ENCODE peak calls at places on chromosome 18, in five cellular contexts. C is HCT116, Q is heart right ventricle, G is fibroblast of lung, S is ovary. B is an unnamed sample.

GRCh38 chr18:36485772-36486171 is 188.3 kb downstream of the FHOD3 start:
- DNase-seq in C (no peak), Q (no peak), G (no peak), S (no peak), B (no peak)

GRCh38 chr18:59057969-59058368 is 81.7 kb upstream of the SEC11C start:
- DNase-seq in C (no peak), Q (no peak), G (peak), S (no peak), B (no peak)

GRCh38 chr18:10015288-10015701 is 101.5 kb downstream of the VAPA start:
- DNase-seq in C (no peak), Q (no peak), G (peak), S (no peak), B (no peak)

GRCh38 chr18:33584845-33585775 is 7.1 kb downstream of the ASXL3 start:
- DNase-seq in C (no peak), Q (peak), G (no peak), S (no peak), B (no peak)

GRCh38 chr18:8427339-8427738 is 181.9 kb upstream of the RAB12 start:
- DNase-seq in C (no peak), Q (no peak), G (no peak), S (no peak), B (no peak)

GRCh38 chr18:7567487-7568425 is 640 bp downstream of the PTPRM start:
- DNase-seq in C (no peak), Q (peak), G (peak), S (peak), B (peak)

GRCh38 chr18:3910507-3910906 is 460.5 kb downstream of the TGIF1 start:
- DNase-seq in C (no peak), Q (peak), G (peak), S (no peak), B (no peak)

GRCh38 chr18:23887493-23887892 is 127.1 kb upstream of the TTC39C start:
- DNase-seq in C (no peak), Q (no peak), G (peak), S (peak), B (no peak)

GRCh38 chr18:63617049-63617995 is 26.7 kb downstream of the SERPINB4 start:
- DNase-seq in C (no peak), Q (no peak), G (no peak), S (no peak), B (no peak)

GRCh38 chr18:44458777-44459176 is 221.9 kb upstream of the SETBP1 start:
- DNase-seq in C (no peak), Q (no peak), G (peak), S (no peak), B (no peak)

GRCh38 chr18:64097497-64097896 is 51.4 kb downstream of the LINC00305 start:
- DNase-seq in C (no peak), Q (no peak), G (no peak), S (no peak), B (no peak)

GRCh38 chr18:5982332-5982731 is 87.0 kb upstream of the TMEM200C start:
- DNase-seq in C (no peak), Q (no peak), G (no peak), S (no peak), B (no peak)

GRCh38 chr18:27428120-27428519 is 243.0 kb upstream of the CHST9 start:
- DNase-seq in C (no peak), Q (no peak), G (no peak), S (no peak), B (no peak)

GRCh38 chr18:61764381-61764780 is 128.4 kb downstream of the RNF152 start:
- DNase-seq in C (no peak), Q (no peak), G (peak), S (no peak), B (no peak)

GRCh38 chr18:48841381-48842258 is 109.1 kb downstream of the SMAD7 start:
- DNase-seq in C (no peak), Q (peak), G (no peak), S (peak), B (no peak)

GRCh38 chr18:48826806-48827205 is 124.0 kb downstream of the SMAD7 start:
- DNase-seq in C (no peak), Q (no peak), G (no peak), S (peak), B (no peak)

GRCh38 chr18:79246309-79247108 is 149.2 kb upstream of the NFATC1 start:
- DNase-seq in C (peak), Q (peak), G (peak), S (peak), B (peak)

DNA sequence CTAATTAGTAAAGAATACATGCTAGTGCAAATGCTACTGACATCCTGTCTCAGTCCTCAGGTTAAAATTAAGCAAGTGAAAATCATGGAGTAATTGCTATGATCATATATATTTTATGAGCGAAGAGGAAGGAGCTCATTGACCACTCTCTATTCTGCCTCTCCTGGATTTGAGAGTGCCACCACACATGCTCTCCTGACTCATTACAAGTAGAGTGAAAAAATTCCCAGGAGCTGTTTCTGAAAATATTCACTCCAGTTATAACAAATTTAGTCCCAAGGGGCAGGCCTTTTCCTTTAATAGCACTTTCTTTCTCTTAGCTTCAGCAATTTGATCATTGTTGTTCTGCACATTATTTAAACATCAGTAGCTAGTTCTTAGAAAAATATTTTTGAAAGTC is 155.1 kb upstream of the MAPRE2 start:
- DNase-seq in C (no peak), Q (no peak), G (no peak), S (no peak), B (no peak)
- H3K27ac ChIP-seq in C (no peak), Q (no peak), G (no peak), S (no peak), B (no peak)

GRCh38 chr18:22001912-22002487 is 167.4 kb upstream of the GATA6 start:
- DNase-seq in C (no peak), Q (no peak), G (no peak), S (no peak), B (no peak)

GRCh38 chr18:21996261-21996892 is 173.0 kb upstream of the GATA6 start:
- DNase-seq in C (no peak), Q (no peak), G (peak), S (no peak), B (no peak)

GRCh38 chr18:21998531-21998930 is 170.9 kb upstream of the GATA6 start:
- DNase-seq in C (no peak), Q (peak), G (no peak), S (no peak), B (no peak)

GRCh38 chr18:21991897-21992296 is 177.5 kb upstream of the GATA6 start:
- DNase-seq in C (no peak), Q (no peak), G (no peak), S (no peak), B (no peak)

DNA sequence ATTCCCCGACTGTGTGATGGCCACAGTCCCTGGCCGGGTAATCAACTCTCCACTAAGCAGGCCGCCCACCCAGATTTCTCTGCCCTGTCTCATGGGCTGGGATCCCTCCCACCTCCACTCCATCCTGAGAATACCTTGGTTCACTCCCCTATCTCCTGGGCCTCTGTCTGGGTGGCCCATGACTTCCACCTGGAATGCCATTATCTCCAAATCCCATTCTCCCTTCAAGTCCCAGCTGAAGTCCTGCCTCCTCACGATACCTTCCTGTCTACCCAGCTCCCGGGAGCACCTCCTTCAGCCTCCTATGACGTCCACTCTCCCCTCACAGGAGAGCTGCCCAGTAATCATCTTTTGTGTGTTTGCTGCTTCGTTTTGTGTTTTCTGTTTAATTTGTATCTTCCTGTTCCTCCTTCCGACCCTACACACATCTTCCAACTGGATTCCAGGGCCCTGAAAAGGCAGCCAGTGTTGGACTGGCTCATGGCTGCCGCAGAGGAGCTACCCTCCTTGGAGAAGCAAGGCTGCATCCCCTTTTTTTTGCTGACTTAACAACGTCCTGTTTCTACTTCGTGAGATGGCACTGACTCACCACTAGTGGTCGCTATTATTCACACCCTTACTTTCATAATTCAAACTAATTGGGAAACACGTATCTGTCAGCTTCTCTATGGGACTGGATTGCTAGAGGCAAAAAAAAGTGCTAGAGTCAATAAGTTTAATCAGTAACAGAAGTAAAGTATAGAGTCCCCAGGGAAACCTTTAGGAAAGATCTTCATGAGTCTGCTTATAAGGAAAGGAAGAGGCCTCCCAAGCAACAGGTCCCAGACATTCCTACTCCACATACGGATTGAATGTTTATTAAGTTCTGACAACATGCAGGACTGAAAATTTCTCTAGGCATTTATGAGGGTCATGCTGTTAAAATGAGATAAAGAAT is 171.9 kb upstream of the GATA6 start:
- DNase-seq in C (peak), Q (peak), G (peak), S (no peak), B (no peak)
- H3K27ac ChIP-seq in C (no peak), Q (peak), G (no peak), S (no peak), B (no peak)

DNA sequence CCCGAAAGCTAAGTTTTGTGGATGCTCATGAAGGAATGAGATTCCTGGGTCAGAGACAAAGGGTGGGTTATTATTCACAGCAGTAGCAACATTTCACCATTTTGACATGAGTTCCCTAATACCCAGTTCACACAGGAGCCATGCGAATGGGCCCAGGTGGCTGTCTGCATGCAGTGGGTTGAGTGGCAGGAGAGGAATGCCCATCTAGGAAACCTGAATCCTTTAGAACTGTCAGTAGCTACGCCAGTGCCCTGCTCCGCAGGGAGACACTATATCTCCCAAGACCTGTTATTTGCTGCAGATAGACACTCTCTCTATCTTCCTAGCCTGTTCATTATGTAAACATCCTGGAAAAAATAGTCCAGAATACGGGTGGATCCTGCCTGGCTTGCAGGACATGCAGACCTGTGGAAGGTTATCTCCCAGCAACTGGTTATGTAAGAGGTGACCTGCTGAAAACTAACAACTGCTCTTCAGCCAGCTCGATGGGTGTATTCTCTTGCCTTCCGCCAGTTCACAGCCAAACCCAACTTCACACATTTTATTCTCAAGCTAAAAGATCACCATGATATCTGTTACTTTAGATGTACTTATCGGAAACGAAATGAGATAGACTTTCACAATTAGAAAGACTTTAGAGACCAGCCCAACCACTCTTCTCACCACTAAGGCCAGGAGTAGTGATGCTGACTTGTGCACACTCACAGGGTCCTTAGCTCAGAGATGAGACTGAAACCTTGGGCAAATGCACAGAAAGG is 59.1 kb downstream of the MBP start:
- DNase-seq in C (no peak), Q (no peak), G (no peak), S (no peak), B (no peak)
- H3K27ac ChIP-seq in C (no peak), Q (no peak), G (no peak), S (no peak), B (no peak)

DNA sequence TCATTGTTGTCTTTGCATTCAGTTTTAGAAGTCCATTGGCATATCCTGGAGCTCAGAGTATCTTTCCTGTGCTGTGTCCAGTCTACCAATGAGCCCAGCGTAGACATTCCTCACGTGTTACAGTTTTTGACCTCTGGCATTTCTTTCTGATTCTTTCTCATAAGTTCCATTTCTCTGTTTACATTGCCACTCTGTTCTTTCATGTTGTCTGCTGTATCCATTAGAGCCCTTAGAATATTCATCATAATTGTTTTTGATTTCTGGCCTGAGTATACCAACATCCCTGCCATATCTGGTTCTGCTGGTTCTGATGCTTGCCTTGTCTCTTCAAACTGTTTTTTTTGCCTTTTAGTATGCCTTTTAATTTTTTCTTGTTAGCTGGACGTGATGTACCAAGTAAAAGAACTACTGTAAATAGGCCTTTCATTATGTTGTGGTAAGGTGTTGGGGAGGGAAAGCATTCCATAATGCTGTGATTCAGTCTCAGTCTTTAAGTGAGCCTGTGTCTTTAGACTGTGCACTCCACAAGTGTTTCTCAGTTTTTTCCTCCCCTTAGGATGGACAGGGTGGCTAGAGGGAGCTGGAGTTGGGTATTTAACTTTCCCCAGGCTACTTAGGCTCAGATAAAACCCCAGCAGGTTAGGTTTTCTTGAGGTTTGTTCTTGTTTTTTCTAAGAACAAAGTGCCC is 35.6 kb downstream of the CEP192 start:
- DNase-seq in C (no peak), Q (no peak), G (peak), S (no peak), B (no peak)
- H3K27ac ChIP-seq in C (no peak), Q (no peak), G (no peak), S (no peak), B (no peak)

GRCh38 chr18:55319517-55319905 is 268.5 kb downstream of the TCF4 start:
- DNase-seq in C (no peak), Q (no peak), G (peak), S (no peak), B (no peak)

GRCh38 chr18:55318864-55319516 is 269.0 kb downstream of the TCF4 start:
- DNase-seq in C (no peak), Q (no peak), G (peak), S (no peak), B (no peak)

GRCh38 chr18:55321268-55322175 is 266.5 kb downstream of the TCF4 start:
- DNase-seq in C (no peak), Q (peak), G (peak), S (peak), B (peak)

GRCh38 chr18:55322176-55322735 is 265.7 kb downstream of the TCF4 start:
- DNase-seq in C (no peak), Q (peak), G (peak), S (peak), B (peak)

DNA sequence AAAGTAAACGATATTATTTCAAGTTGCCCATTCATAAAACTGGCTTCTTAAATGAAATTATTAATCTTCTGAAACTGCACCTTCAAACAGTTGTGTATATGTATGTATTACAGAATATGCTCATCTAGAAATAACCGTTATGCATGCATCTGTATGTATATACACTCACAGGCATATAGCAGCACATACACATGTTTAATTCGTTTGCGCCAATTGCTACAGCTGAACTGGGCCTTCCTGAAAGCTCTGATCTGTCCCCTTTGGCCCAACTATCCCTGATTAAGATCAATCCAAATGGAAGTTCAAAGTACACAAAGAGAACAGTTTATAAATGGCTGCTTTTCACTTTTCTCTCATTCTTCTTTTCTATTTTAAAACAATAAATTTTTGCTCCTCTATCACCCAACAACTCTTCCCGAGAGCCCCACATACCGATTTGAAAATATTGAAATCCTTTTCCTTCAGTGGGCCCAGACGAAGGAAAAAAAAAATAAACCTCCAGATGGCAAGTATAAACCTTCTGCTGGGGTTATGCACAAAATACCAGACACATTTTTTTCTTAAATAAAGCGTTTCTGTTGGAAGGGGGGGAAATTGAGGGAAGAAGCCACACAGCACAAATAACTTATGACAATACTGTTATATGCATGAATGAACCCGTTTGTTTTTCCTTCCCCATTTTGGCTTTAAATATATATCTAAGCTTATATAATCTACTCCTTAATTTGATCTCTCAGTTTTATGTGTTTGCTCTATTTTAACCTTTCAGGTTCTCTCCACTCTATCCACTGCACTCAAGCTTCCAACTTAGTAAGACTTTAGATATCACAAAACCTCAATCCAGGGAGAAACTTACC is 267.4 kb downstream of the TCF4 start:
- DNase-seq in C (no peak), Q (no peak), G (peak), S (no peak), B (no peak)
- H3K27ac ChIP-seq in C (no peak), Q (peak), G (peak), S (peak), B (peak)